ENCODE peak calls at places on chromosomes 6 and 20, in eight cellular contexts. One of them, this sample, is unnamed.
A peak's percentile ranks its signal among the peaks of the same experiment; 100 is the strongest.

GRCh38 chr6:167350322-167350721 is 25.4 kb downstream of the TTLL2 start:
- DNase-seq in nephron progenitor cell: no peak
- DNase-seq in OCI-LY7: no peak
- DNase-seq in Peyer's patch: no peak
- DNase-seq in body of pancreas: no peak
- DNase-seq in GM20000: no peak
- DNase-seq in cardiac muscle cell: no peak
- DNase-seq in fibroblast of lung: no peak
- DNase-seq in this sample: no peak

GRCh38 chr6:3330199-3330598 is 71.5 kb downstream of the PSMG4 start:
- DNase-seq in nephron progenitor cell: no peak
- DNase-seq in GM20000: no peak
- DNase-seq in body of pancreas: no peak
- DNase-seq in cardiac muscle cell: no peak
- DNase-seq in OCI-LY7: no peak
- DNase-seq in fibroblast of lung: no peak
- DNase-seq in Peyer's patch: no peak
- DNase-seq in this sample: no peak

GRCh38 chr6:35046862-35047261 is 94.3 kb downstream of the TCP11 start:
- DNase-seq in fibroblast of lung: no peak
- DNase-seq in OCI-LY7: no peak
- DNase-seq in GM20000: no peak
- DNase-seq in body of pancreas: no peak
- DNase-seq in nephron progenitor cell: no peak
- DNase-seq in cardiac muscle cell: peak; percentile 41
- DNase-seq in Peyer's patch: no peak
- DNase-seq in this sample: no peak

GRCh38 chr6:139126255-139126654 is 8.6 kb upstream of the HECA start:
- DNase-seq in OCI-LY7: no peak
- DNase-seq in cardiac muscle cell: peak; percentile 87
- DNase-seq in body of pancreas: no peak
- DNase-seq in Peyer's patch: no peak
- DNase-seq in fibroblast of lung: peak; percentile 83
- DNase-seq in nephron progenitor cell: no peak
- DNase-seq in GM20000: no peak
- DNase-seq in this sample: no peak

GRCh38 chr6:113381957-113382356 is 475.2 kb upstream of the MARCKS start:
- DNase-seq in nephron progenitor cell: no peak
- DNase-seq in OCI-LY7: peak; percentile 53
- DNase-seq in Peyer's patch: no peak
- DNase-seq in body of pancreas: peak; percentile 38
- DNase-seq in GM20000: peak; percentile 11
- DNase-seq in cardiac muscle cell: peak; percentile 87
- DNase-seq in fibroblast of lung: peak; percentile 84
- DNase-seq in this sample: peak; percentile 28

GRCh38 chr6:5054427-5054873 is 30.7 kb upstream of the PPP1R3G start:
- DNase-seq in Peyer's patch: no peak
- DNase-seq in body of pancreas: no peak
- DNase-seq in OCI-LY7: no peak
- DNase-seq in nephron progenitor cell: no peak
- DNase-seq in GM20000: no peak
- DNase-seq in cardiac muscle cell: peak; percentile 48
- DNase-seq in fibroblast of lung: peak; percentile 52
- DNase-seq in this sample: no peak

GRCh38 chr6:142421285-142422202 is 119.7 kb downstream of the ADGRG6 start:
- DNase-seq in body of pancreas: no peak
- DNase-seq in Peyer's patch: no peak
- DNase-seq in cardiac muscle cell: no peak
- DNase-seq in nephron progenitor cell: no peak
- DNase-seq in OCI-LY7: no peak
- DNase-seq in GM20000: no peak
- DNase-seq in fibroblast of lung: peak; percentile 49
- DNase-seq in this sample: no peak

GRCh38 chr20:20205141-20205861 is 153.0 kb downstream of the CFAP61 start:
- DNase-seq in cardiac muscle cell: no peak
- DNase-seq in nephron progenitor cell: no peak
- DNase-seq in body of pancreas: no peak
- DNase-seq in fibroblast of lung: no peak
- DNase-seq in Peyer's patch: no peak
- DNase-seq in OCI-LY7: no peak
- DNase-seq in GM20000: no peak
- DNase-seq in this sample: no peak

GRCh38 chr6:132017921-132018320 is 66.7 kb upstream of the CCN2 start:
- DNase-seq in cardiac muscle cell: no peak
- DNase-seq in body of pancreas: no peak
- DNase-seq in OCI-LY7: no peak
- DNase-seq in nephron progenitor cell: no peak
- DNase-seq in GM20000: no peak
- DNase-seq in fibroblast of lung: no peak
- DNase-seq in Peyer's patch: no peak
- DNase-seq in this sample: no peak

GRCh38 chr6:25925808-25926325 is 4.6 kb downstream of the SLC17A2 start:
- DNase-seq in OCI-LY7: no peak
- DNase-seq in GM20000: no peak
- DNase-seq in fibroblast of lung: no peak
- DNase-seq in Peyer's patch: no peak
- DNase-seq in nephron progenitor cell: no peak
- DNase-seq in cardiac muscle cell: no peak
- DNase-seq in body of pancreas: no peak
- DNase-seq in this sample: no peak

GRCh38 chr6:52361945-52362442 is at the start of gene PAQR8:
- DNase-seq in Peyer's patch: peak; percentile 88
- DNase-seq in body of pancreas: peak; percentile 58
- DNase-seq in OCI-LY7: peak; percentile 87
- DNase-seq in cardiac muscle cell: peak; percentile 80
- DNase-seq in GM20000: peak; percentile 97
- DNase-seq in nephron progenitor cell: peak; percentile 81
- DNase-seq in fibroblast of lung: peak; percentile 66
- DNase-seq in this sample: peak; percentile 96

GRCh38 chr20:3670945-3671344 is 7.7 kb upstream of the GFRA4 start:
- DNase-seq in Peyer's patch: no peak
- DNase-seq in cardiac muscle cell: no peak
- DNase-seq in GM20000: no peak
- DNase-seq in nephron progenitor cell: no peak
- DNase-seq in OCI-LY7: no peak
- DNase-seq in fibroblast of lung: no peak
- DNase-seq in body of pancreas: no peak
- DNase-seq in this sample: no peak

GRCh38 chr20:3673551-3674070 is 8.2 kb downstream of the ADAM33 start:
- DNase-seq in body of pancreas: no peak
- DNase-seq in OCI-LY7: no peak
- DNase-seq in cardiac muscle cell: no peak
- DNase-seq in Peyer's patch: no peak
- DNase-seq in nephron progenitor cell: no peak
- DNase-seq in GM20000: no peak
- DNase-seq in fibroblast of lung: no peak
- DNase-seq in this sample: no peak

GRCh38 chr20:3672864-3673550 is 8.8 kb downstream of the ADAM33 start:
- DNase-seq in GM20000: no peak
- DNase-seq in nephron progenitor cell: no peak
- DNase-seq in OCI-LY7: no peak
- DNase-seq in fibroblast of lung: no peak
- DNase-seq in cardiac muscle cell: no peak
- DNase-seq in Peyer's patch: no peak
- DNase-seq in body of pancreas: no peak
- DNase-seq in this sample: no peak

GRCh38 chr20:3670511-3670910 is 7.3 kb upstream of the GFRA4 start:
- DNase-seq in GM20000: no peak
- DNase-seq in OCI-LY7: no peak
- DNase-seq in Peyer's patch: no peak
- DNase-seq in nephron progenitor cell: peak; percentile 43
- DNase-seq in fibroblast of lung: no peak
- DNase-seq in cardiac muscle cell: no peak
- DNase-seq in body of pancreas: no peak
- DNase-seq in this sample: no peak

DNA sequence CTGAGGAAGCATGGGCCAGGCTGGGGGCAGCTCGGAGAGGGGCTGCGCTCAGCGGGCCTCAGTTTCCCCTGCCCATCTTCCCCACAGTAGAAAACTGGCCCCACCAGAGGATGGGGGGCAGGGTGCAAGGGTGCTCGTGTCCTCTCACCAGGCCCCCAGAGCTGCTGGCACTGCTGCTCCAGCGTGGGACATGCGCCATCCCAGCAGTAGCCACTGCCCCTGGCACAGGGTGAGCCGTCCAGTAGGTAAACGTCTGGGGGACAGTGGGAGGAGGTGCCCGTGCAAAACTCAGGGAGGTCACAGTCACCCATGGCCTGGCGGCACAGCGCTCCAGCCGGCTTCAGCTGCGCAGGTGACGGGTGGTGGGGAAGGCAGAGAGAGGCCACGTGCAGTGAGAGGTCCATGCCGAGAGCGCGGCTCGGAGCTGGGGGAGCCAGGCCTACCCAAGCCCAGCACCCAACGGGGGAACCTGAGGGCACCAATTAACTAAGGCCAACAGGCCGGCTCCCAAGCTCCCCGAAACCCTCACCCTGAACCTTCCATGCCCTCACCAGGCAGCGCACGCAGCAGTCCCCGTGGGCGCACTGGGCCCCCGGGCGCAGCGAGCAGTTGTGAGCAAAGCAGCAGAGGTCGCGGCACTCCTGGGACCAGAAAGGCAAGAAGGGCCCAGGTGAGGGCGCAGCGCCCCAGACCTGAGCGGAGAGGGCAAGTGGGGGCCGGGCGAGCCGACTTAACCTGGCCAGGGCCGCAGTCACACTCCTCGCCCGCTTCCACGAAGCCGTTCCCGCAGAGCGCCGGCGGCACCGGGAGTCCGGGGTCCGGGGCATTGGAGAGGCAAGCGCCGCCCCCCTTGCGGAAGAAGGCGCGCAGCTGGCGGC is 9.0 kb upstream of the GFRA4 start:
- DNase-seq in cardiac muscle cell: no peak
- DNase-seq in fibroblast of lung: no peak
- DNase-seq in nephron progenitor cell: no peak
- DNase-seq in OCI-LY7: no peak
- DNase-seq in body of pancreas: no peak
- DNase-seq in Peyer's patch: no peak
- DNase-seq in GM20000: no peak
- DNase-seq in this sample: no peak
- TF ChIP-seq CTCF in cardiac muscle cell: no peak
- TF ChIP-seq CTCF in fibroblast of lung: no peak
- TF ChIP-seq CTCF in nephron progenitor cell: no peak
- TF ChIP-seq CTCF in OCI-LY7: no peak
- TF ChIP-seq CTCF in body of pancreas: no peak
- TF ChIP-seq CTCF in Peyer's patch: no peak
- TF ChIP-seq CTCF in GM20000: no peak
- TF ChIP-seq CTCF in this sample: no peak

DNA sequence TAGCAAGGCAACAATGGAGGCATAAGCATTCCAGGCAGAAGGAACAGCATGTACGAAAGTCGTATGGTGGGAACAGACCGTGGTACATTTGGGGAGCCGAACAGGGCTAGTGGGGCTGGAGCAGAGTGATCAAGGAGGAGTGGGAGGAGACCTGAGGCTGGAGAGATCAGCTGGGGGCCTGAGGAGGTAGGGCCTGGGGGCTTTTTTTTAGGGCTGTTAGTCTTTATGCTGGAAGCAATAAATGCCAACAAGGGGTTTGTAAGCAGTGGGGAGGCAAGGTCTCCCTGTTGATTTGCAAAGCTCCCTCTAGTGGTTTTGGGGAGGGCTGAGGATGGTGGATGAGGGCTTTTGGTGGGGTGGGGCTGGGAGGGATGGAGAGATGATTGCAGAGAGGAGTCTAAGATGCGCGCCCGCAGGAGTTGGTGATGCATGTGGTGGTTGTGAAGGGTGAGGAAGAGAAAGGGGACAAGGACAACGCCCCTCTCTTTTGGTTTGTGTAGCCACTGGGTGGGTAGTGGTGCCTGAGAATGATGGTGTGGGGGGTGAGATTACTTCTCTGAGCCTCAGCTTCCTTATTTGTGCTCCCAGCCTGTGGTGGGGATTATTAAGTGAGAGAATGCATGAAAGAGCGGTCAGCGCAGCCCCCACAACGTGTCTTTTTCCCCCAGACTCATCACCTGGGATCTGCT is 74.1 kb upstream of the TOX2 start:
- DNase-seq in GM20000: peak; percentile 72
- DNase-seq in fibroblast of lung: peak; percentile 12
- DNase-seq in cardiac muscle cell: peak; percentile 42
- DNase-seq in body of pancreas: no peak
- DNase-seq in OCI-LY7: peak; percentile 60
- DNase-seq in nephron progenitor cell: no peak
- DNase-seq in Peyer's patch: no peak
- DNase-seq in this sample: peak; percentile 74
- TF ChIP-seq CTCF in GM20000: peak; percentile 48
- TF ChIP-seq CTCF in fibroblast of lung: peak; percentile 54
- TF ChIP-seq CTCF in cardiac muscle cell: peak; percentile 50
- TF ChIP-seq CTCF in body of pancreas: no peak
- TF ChIP-seq CTCF in OCI-LY7: peak; percentile 76
- TF ChIP-seq CTCF in nephron progenitor cell: no peak
- TF ChIP-seq CTCF in Peyer's patch: peak; percentile 27
- TF ChIP-seq CTCF in this sample: peak; percentile 68

DNA sequence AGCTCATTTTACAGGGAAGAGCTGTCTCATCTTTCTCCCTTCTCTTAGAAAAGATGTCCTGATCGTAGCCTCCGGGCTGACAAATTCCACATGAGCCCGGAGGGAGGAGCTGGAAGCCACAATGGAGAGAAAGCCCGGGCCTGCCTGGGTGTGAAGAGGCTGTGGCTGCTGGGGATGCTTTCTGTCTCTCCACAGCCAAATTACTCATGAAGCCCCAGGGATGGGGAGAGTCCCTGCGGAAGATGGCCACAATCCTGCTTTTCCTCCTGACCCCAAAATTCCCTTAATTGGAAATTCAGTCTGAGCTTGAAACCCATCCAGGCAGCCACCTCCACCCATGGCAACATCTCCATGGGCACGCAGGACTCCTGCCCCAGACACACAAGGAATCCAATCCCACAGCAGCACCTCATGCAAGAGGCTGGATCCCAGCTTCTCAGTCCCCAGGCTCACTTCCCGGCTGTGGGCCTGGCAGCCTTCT is 32.4 kb downstream of the JPH2 start:
- DNase-seq in OCI-LY7: no peak
- DNase-seq in nephron progenitor cell: no peak
- DNase-seq in fibroblast of lung: peak; percentile 69
- DNase-seq in GM20000: no peak
- DNase-seq in Peyer's patch: no peak
- DNase-seq in cardiac muscle cell: no peak
- DNase-seq in body of pancreas: no peak
- DNase-seq in this sample: no peak
- TF ChIP-seq CTCF in OCI-LY7: no peak
- TF ChIP-seq CTCF in nephron progenitor cell: no peak
- TF ChIP-seq CTCF in fibroblast of lung: no peak
- TF ChIP-seq CTCF in GM20000: no peak
- TF ChIP-seq CTCF in Peyer's patch: no peak
- TF ChIP-seq CTCF in cardiac muscle cell: no peak
- TF ChIP-seq CTCF in body of pancreas: no peak
- TF ChIP-seq CTCF in this sample: no peak

DNA sequence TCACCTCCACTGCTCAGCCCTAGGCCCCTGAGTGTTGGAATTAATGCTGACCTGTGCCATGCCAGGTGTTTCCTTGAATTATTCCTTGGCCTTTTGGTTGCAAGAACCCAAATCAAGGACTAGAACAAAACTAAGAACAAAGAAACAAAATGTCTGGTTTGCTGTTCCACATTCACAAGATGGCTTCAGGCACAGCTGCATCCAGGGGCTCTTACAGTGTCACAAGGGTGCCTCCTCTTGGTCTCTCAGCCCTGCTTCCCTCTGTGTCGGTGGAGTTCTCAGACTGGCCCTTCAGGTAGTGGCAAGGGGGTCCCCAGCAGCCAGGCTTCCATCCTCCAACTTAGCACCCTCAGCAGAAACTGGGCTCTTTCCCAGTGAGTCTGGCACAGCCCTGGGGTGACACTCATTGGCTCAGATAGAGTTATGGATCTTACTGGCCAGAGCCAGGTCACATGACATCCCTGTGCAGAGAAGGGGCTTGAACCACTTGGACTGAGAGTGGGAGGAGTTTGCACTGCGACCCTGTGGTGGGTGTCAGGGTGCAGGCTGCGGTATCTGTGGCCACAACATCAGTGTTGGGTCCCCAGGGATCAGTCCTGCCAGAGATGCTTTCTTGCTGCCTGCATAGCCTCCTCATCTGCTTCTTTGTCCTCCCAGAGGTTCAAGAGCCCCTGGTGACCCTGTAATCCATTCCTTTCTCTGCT is 427.7 kb upstream of the SULF2 start:
- DNase-seq in cardiac muscle cell: no peak
- DNase-seq in nephron progenitor cell: no peak
- DNase-seq in body of pancreas: no peak
- DNase-seq in Peyer's patch: no peak
- DNase-seq in GM20000: no peak
- DNase-seq in OCI-LY7: no peak
- DNase-seq in fibroblast of lung: no peak
- DNase-seq in this sample: no peak
- TF ChIP-seq CTCF in cardiac muscle cell: no peak
- TF ChIP-seq CTCF in nephron progenitor cell: no peak
- TF ChIP-seq CTCF in body of pancreas: no peak
- TF ChIP-seq CTCF in Peyer's patch: no peak
- TF ChIP-seq CTCF in GM20000: no peak
- TF ChIP-seq CTCF in OCI-LY7: no peak
- TF ChIP-seq CTCF in fibroblast of lung: no peak
- TF ChIP-seq CTCF in this sample: no peak